ENCODE peak calls at places on chromosomes 13 and 19, in eight cellular contexts. One of them, this sample, is unnamed.
A peak's percentile ranks its signal among the peaks of the same experiment; 100 is the strongest.

GRCh38 chr19:47494211-47494547 is 10.2 kb upstream of the KPTN start:
- DNase-seq in H1: no peak
- DNase-seq in adrenal gland: no peak
- DNase-seq in Peyer's patch: no peak
- DNase-seq in uterus: no peak
- DNase-seq in lower leg skin: no peak
- DNase-seq in heart left ventricle: peak; percentile 13
- DNase-seq in ovary: no peak
- DNase-seq in this sample: no peak

GRCh38 chr13:105774739-105775460 is 760.6 kb downstream of the EFNB2 start:
- DNase-seq in H1: no peak
- DNase-seq in adrenal gland: no peak
- DNase-seq in Peyer's patch: no peak
- DNase-seq in uterus: no peak
- DNase-seq in lower leg skin: no peak
- DNase-seq in heart left ventricle: no peak
- DNase-seq in ovary: no peak
- DNase-seq in this sample: no peak

GRCh38 chr19:23957660-23958281 is 43.1 kb downstream of the ZNF726 start:
- DNase-seq in H1: no peak
- DNase-seq in adrenal gland: no peak
- DNase-seq in Peyer's patch: no peak
- DNase-seq in uterus: no peak
- DNase-seq in lower leg skin: no peak
- DNase-seq in heart left ventricle: no peak
- DNase-seq in ovary: no peak
- DNase-seq in this sample: no peak

GRCh38 chr19:36008336-36008978 is at the start of gene SYNE4:
- DNase-seq in H1: peak; percentile 81
- DNase-seq in adrenal gland: no peak
- DNase-seq in Peyer's patch: peak; percentile 67
- DNase-seq in uterus: no peak
- DNase-seq in lower leg skin: no peak
- DNase-seq in heart left ventricle: no peak
- DNase-seq in ovary: no peak
- DNase-seq in this sample: no peak

GRCh38 chr19:6914321-6914720 is 26.9 kb downstream of the ADGRE1 start:
- DNase-seq in H1: no peak
- DNase-seq in adrenal gland: no peak
- DNase-seq in Peyer's patch: no peak
- DNase-seq in uterus: no peak
- DNase-seq in lower leg skin: no peak
- DNase-seq in heart left ventricle: no peak
- DNase-seq in ovary: no peak
- DNase-seq in this sample: no peak

GRCh38 chr19:14048439-14049153 is 13.3 kb downstream of the PALM3 start:
- DNase-seq in H1: peak; percentile 97
- DNase-seq in adrenal gland: peak; percentile 67
- DNase-seq in Peyer's patch: peak; percentile 84
- DNase-seq in uterus: no peak
- DNase-seq in lower leg skin: no peak
- DNase-seq in heart left ventricle: peak; percentile 76
- DNase-seq in ovary: no peak
- DNase-seq in this sample: peak; percentile 90

GRCh38 chr19:12596485-12596884 is 14.1 kb downstream of the ZNF490 start:
- DNase-seq in H1: no peak
- DNase-seq in adrenal gland: no peak
- DNase-seq in Peyer's patch: peak; percentile 32
- DNase-seq in uterus: no peak
- DNase-seq in lower leg skin: no peak
- DNase-seq in heart left ventricle: no peak
- DNase-seq in ovary: no peak
- DNase-seq in this sample: peak; percentile 27

GRCh38 chr13:64912141-64912540 is 2318.0 kb downstream of the PCDH9 start:
- DNase-seq in H1: no peak
- DNase-seq in adrenal gland: no peak
- DNase-seq in Peyer's patch: no peak
- DNase-seq in uterus: no peak
- DNase-seq in lower leg skin: no peak
- DNase-seq in heart left ventricle: no peak
- DNase-seq in ovary: no peak
- DNase-seq in this sample: no peak

GRCh38 chr19:1168877-1169791 is 4.9 kb downstream of the SBNO2 start:
- DNase-seq in H1: no peak
- DNase-seq in adrenal gland: peak; percentile 92
- DNase-seq in Peyer's patch: peak; percentile 76
- DNase-seq in uterus: peak; percentile 72
- DNase-seq in lower leg skin: no peak
- DNase-seq in heart left ventricle: peak; percentile 65
- DNase-seq in ovary: peak; percentile 80
- DNase-seq in this sample: peak; percentile 85

DNA sequence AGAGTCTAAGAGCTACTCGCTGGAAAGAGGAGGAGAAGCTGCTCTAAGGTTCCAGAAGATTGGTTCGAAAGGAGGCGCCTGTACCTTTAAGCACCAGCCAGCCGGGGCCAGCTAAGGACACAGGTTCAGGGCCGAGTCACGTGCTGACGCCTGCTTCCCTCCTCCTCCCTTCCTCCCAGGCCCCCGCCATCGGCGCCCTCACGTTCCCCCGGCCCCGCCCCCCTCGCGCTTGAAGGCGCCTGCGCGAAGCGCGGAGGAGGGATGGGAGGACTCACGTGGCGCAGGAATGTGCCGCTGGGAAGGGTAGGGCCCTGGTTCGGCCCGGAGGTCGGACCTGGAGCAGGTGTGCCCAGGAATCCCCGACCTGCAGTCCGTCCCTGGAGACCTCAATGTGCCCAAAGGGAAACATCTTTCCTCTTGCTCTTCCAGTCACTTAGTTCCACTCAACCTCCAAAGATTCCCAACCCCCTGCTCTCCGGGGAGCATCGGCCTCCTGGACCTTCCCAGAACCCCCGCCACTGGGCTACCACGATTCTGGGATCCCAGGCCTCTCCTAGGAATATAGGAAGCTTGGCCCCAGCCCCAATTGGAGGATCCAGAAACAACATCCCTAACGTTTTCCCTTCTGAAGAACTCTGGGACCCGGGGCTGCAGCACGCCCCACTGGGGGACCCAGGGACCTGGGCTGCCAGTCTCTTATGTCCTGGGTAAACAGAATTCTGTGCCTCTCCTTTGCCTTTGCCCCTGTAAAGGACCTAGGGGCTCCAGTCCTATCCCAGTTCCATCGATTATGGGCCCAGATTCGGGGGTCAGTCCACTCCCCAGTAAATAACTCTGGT is 2.5 kb downstream of the DBP start:
- DNase-seq in H1: peak; percentile 97
- DNase-seq in adrenal gland: peak; percentile 98
- DNase-seq in Peyer's patch: peak; percentile 98
- DNase-seq in uterus: peak; percentile 98
- DNase-seq in lower leg skin: peak; percentile 96
- DNase-seq in heart left ventricle: peak; percentile 98
- DNase-seq in ovary: peak; percentile 98
- DNase-seq in this sample: peak; percentile 98
- TF ChIP-seq POLR2A in H1: peak; percentile 69
- TF ChIP-seq POLR2A in adrenal gland: peak; percentile 91
- TF ChIP-seq POLR2A in Peyer's patch: peak; percentile 72
- TF ChIP-seq POLR2A in uterus: peak; percentile 78
- TF ChIP-seq POLR2A in lower leg skin: no peak
- TF ChIP-seq POLR2A in heart left ventricle: no peak
- TF ChIP-seq POLR2A in ovary: peak; percentile 77
- TF ChIP-seq POLR2A in this sample: no peak

GRCh38 chr19:54453921-54454780 is 5.2 kb downstream of the LENG8 start:
- DNase-seq in H1: no peak
- DNase-seq in adrenal gland: no peak
- DNase-seq in Peyer's patch: no peak
- DNase-seq in uterus: no peak
- DNase-seq in lower leg skin: no peak
- DNase-seq in heart left ventricle: no peak
- DNase-seq in ovary: no peak
- DNase-seq in this sample: peak; percentile 39

GRCh38 chr19:54456423-54457373 is 6.9 kb downstream of the LENG9 start:
- DNase-seq in H1: no peak
- DNase-seq in adrenal gland: no peak
- DNase-seq in Peyer's patch: no peak
- DNase-seq in uterus: no peak
- DNase-seq in lower leg skin: no peak
- DNase-seq in heart left ventricle: no peak
- DNase-seq in ovary: no peak
- DNase-seq in this sample: peak; percentile 75

GRCh38 chr19:54454781-54455675 is 6.0 kb downstream of the LENG8 start:
- DNase-seq in H1: no peak
- DNase-seq in adrenal gland: no peak
- DNase-seq in Peyer's patch: no peak
- DNase-seq in uterus: no peak
- DNase-seq in lower leg skin: no peak
- DNase-seq in heart left ventricle: no peak
- DNase-seq in ovary: no peak
- DNase-seq in this sample: no peak

GRCh38 chr19:54457773-54458647 is 5.6 kb downstream of the LENG9 start:
- DNase-seq in H1: no peak
- DNase-seq in adrenal gland: no peak
- DNase-seq in Peyer's patch: no peak
- DNase-seq in uterus: no peak
- DNase-seq in lower leg skin: no peak
- DNase-seq in heart left ventricle: no peak
- DNase-seq in ovary: no peak
- DNase-seq in this sample: no peak

DNA sequence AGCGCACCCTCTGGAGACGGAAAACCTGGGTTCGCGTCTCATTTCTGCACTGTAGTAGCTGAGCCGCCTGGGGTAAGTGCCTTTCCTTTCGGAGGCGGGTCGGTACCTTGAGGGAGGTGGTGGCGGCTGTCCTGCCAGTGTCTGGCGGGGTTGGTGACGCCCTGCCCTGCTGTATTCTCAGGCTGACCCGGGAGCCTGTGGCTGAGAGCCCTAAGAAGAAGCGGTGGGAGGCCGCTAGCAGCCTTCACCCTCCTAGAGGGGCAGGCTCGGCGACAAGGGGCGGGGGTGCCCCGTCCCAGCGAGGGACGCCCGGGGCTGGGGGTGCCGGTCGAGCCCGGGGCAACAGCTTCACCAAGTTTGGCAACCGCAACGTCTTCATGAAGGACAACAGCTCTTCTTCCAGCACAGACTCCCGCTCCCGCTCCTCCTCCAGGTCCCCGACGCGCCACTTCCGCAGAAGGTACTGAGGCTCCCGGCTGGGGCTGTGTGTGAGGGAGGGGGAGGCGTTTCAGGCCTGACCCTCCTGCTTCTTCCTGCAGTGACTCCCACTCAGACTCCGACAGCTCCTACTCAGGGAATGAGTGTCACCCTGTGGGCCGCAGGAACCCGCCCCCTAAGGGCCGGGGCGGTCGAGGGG is 6.9 kb downstream of the LENG8 start:
- DNase-seq in H1: no peak
- DNase-seq in adrenal gland: no peak
- DNase-seq in Peyer's patch: no peak
- DNase-seq in uterus: no peak
- DNase-seq in lower leg skin: no peak
- DNase-seq in heart left ventricle: no peak
- DNase-seq in ovary: no peak
- DNase-seq in this sample: no peak
- TF ChIP-seq POLR2A in H1: no peak
- TF ChIP-seq POLR2A in adrenal gland: no peak
- TF ChIP-seq POLR2A in Peyer's patch: no peak
- TF ChIP-seq POLR2A in uterus: no peak
- TF ChIP-seq POLR2A in lower leg skin: no peak
- TF ChIP-seq POLR2A in heart left ventricle: no peak
- TF ChIP-seq POLR2A in ovary: no peak
- TF ChIP-seq POLR2A in this sample: no peak

DNA sequence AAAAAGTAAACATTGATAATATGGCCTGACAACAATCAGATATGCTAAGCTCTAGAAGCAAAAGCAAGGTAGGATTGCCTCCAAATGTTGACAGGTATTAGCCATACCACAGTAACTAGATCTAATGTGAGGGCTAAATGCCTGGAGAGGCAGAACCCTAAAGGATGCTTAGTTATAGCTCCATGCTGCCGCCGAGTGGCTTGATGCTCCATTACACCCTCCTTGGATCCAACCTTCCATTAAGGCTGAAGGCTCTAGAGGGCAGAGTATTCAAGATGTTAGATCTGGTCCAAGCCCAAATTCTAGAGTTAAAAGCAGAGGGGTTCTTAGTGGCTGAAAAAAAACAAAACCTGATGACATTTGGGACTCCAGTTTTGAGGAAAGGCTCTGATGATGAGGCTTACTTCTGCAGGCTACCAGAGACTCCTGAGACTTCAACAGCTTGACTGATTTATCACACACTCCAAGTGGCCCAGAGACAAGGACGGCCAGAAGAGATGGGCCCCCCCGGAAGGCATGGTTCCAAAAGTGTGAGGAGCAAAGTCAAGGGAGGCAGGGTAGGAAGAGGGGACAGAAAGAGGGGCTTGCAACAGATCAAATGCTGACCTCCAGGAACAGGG is 21.8 kb upstream of the CPB2 start:
- DNase-seq in H1: peak; percentile 91
- DNase-seq in adrenal gland: peak; percentile 82
- DNase-seq in Peyer's patch: peak; percentile 82
- DNase-seq in uterus: peak; percentile 51
- DNase-seq in lower leg skin: peak; percentile 58
- DNase-seq in heart left ventricle: peak; percentile 68
- DNase-seq in ovary: peak; percentile 27
- DNase-seq in this sample: peak; percentile 85
- TF ChIP-seq POLR2A in H1: no peak
- TF ChIP-seq POLR2A in adrenal gland: no peak
- TF ChIP-seq POLR2A in Peyer's patch: no peak
- TF ChIP-seq POLR2A in uterus: no peak
- TF ChIP-seq POLR2A in lower leg skin: no peak
- TF ChIP-seq POLR2A in heart left ventricle: no peak
- TF ChIP-seq POLR2A in ovary: no peak
- TF ChIP-seq POLR2A in this sample: no peak

GRCh38 chr19:4350111-4350510 is 6.7 kb downstream of the MPND start:
- DNase-seq in H1: no peak
- DNase-seq in adrenal gland: no peak
- DNase-seq in Peyer's patch: no peak
- DNase-seq in uterus: no peak
- DNase-seq in lower leg skin: no peak
- DNase-seq in heart left ventricle: no peak
- DNase-seq in ovary: no peak
- DNase-seq in this sample: no peak
- TF ChIP-seq POLR2A in H1: no peak
- TF ChIP-seq POLR2A in adrenal gland: no peak
- TF ChIP-seq POLR2A in Peyer's patch: no peak
- TF ChIP-seq POLR2A in uterus: no peak
- TF ChIP-seq POLR2A in lower leg skin: no peak
- TF ChIP-seq POLR2A in heart left ventricle: no peak
- TF ChIP-seq POLR2A in ovary: no peak
- TF ChIP-seq POLR2A in this sample: no peak

This sample was measured in spleen.